ENCODE peak calls at places on chromosomes 2 and 18, in eight cellular contexts. One of them, this sample, is unnamed.

GRCh38 chr2:158232476-158232875 is 130.8 kb downstream of the UPP2 start:
- DNase-seq in adrenal gland: no peak
- DNase-seq in GM12864: no peak
- DNase-seq in right atrium auricular region: no peak
- DNase-seq in GM23338: no peak
- DNase-seq in CD4-positive, alpha-beta T cell: no peak
- DNase-seq in A549: peak
- DNase-seq in type B pancreatic cell: no peak
- DNase-seq in this sample: no peak

GRCh38 chr2:150144546-150145305 is 342.7 kb downstream of the RND3 start:
- DNase-seq in adrenal gland: no peak
- DNase-seq in right atrium auricular region: no peak
- DNase-seq in GM12864: no peak
- DNase-seq in GM23338: no peak
- DNase-seq in type B pancreatic cell: no peak
- DNase-seq in A549: no peak
- DNase-seq in CD4-positive, alpha-beta T cell: no peak
- DNase-seq in this sample: no peak

GRCh38 chr2:26471766-26472706 is 5.9 kb downstream of the OTOF start:
- DNase-seq in type B pancreatic cell: no peak
- DNase-seq in GM12864: no peak
- DNase-seq in CD4-positive, alpha-beta T cell: no peak
- DNase-seq in right atrium auricular region: no peak
- DNase-seq in GM23338: no peak
- DNase-seq in A549: peak
- DNase-seq in adrenal gland: no peak
- DNase-seq in this sample: no peak

GRCh38 chr2:136254681-136255080 is 136.7 kb upstream of the CXCR4 start:
- DNase-seq in GM12864: no peak
- DNase-seq in adrenal gland: no peak
- DNase-seq in CD4-positive, alpha-beta T cell: no peak
- DNase-seq in right atrium auricular region: no peak
- DNase-seq in A549: no peak
- DNase-seq in type B pancreatic cell: no peak
- DNase-seq in GM23338: no peak
- DNase-seq in this sample: no peak

GRCh38 chr2:84732897-84733778 is 147.7 kb downstream of the TRABD2A start:
- DNase-seq in A549: no peak
- DNase-seq in adrenal gland: no peak
- DNase-seq in GM23338: no peak
- DNase-seq in right atrium auricular region: no peak
- DNase-seq in GM12864: no peak
- DNase-seq in CD4-positive, alpha-beta T cell: no peak
- DNase-seq in type B pancreatic cell: no peak
- DNase-seq in this sample: no peak

GRCh38 chr2:228688007-228688645 is 506.6 kb upstream of the SPHKAP start:
- DNase-seq in A549: peak
- DNase-seq in GM23338: no peak
- DNase-seq in type B pancreatic cell: no peak
- DNase-seq in GM12864: no peak
- DNase-seq in right atrium auricular region: no peak
- DNase-seq in adrenal gland: no peak
- DNase-seq in CD4-positive, alpha-beta T cell: no peak
- DNase-seq in this sample: no peak

GRCh38 chr18:61992923-61993322 is 100.1 kb upstream of the RNF152 start:
- DNase-seq in GM12864: no peak
- DNase-seq in CD4-positive, alpha-beta T cell: no peak
- DNase-seq in adrenal gland: no peak
- DNase-seq in GM23338: no peak
- DNase-seq in right atrium auricular region: no peak
- DNase-seq in A549: no peak
- DNase-seq in type B pancreatic cell: no peak
- DNase-seq in this sample: no peak

GRCh38 chr2:215828528-215829184 is 184.7 kb downstream of the MREG start:
- DNase-seq in GM23338: peak
- DNase-seq in CD4-positive, alpha-beta T cell: peak
- DNase-seq in adrenal gland: peak
- DNase-seq in type B pancreatic cell: no peak
- DNase-seq in right atrium auricular region: peak
- DNase-seq in GM12864: no peak
- DNase-seq in A549: peak
- DNase-seq in this sample: no peak

GRCh38 chr18:22643731-22644130 is 226.0 kb upstream of the CTAGE1 start:
- DNase-seq in type B pancreatic cell: no peak
- DNase-seq in GM12864: no peak
- DNase-seq in GM23338: no peak
- DNase-seq in adrenal gland: no peak
- DNase-seq in CD4-positive, alpha-beta T cell: no peak
- DNase-seq in A549: no peak
- DNase-seq in right atrium auricular region: no peak
- DNase-seq in this sample: no peak

GRCh38 chr2:173876833-173877413 is 88.2 kb downstream of the SP3 start:
- DNase-seq in type B pancreatic cell: no peak
- DNase-seq in right atrium auricular region: no peak
- DNase-seq in GM12864: no peak
- DNase-seq in A549: no peak
- DNase-seq in adrenal gland: no peak
- DNase-seq in CD4-positive, alpha-beta T cell: no peak
- DNase-seq in GM23338: peak
- DNase-seq in this sample: no peak

GRCh38 chr2:202186641-202187202 is 51.7 kb downstream of the SUMO1 start:
- DNase-seq in CD4-positive, alpha-beta T cell: no peak
- DNase-seq in adrenal gland: no peak
- DNase-seq in GM12864: no peak
- DNase-seq in right atrium auricular region: no peak
- DNase-seq in GM23338: no peak
- DNase-seq in type B pancreatic cell: no peak
- DNase-seq in A549: no peak
- DNase-seq in this sample: no peak

GRCh38 chr2:239465017-239466001 is 64.5 kb upstream of the HDAC4 start:
- DNase-seq in adrenal gland: peak
- DNase-seq in type B pancreatic cell: peak
- DNase-seq in A549: peak
- DNase-seq in CD4-positive, alpha-beta T cell: no peak
- DNase-seq in GM12864: no peak
- DNase-seq in right atrium auricular region: peak
- DNase-seq in GM23338: no peak
- DNase-seq in this sample: no peak

GRCh38 chr18:51461956-51462355 is 264.5 kb upstream of the MEX3C start:
- DNase-seq in right atrium auricular region: no peak
- DNase-seq in adrenal gland: no peak
- DNase-seq in CD4-positive, alpha-beta T cell: no peak
- DNase-seq in A549: no peak
- DNase-seq in type B pancreatic cell: no peak
- DNase-seq in GM23338: no peak
- DNase-seq in GM12864: no peak
- DNase-seq in this sample: no peak

DNA sequence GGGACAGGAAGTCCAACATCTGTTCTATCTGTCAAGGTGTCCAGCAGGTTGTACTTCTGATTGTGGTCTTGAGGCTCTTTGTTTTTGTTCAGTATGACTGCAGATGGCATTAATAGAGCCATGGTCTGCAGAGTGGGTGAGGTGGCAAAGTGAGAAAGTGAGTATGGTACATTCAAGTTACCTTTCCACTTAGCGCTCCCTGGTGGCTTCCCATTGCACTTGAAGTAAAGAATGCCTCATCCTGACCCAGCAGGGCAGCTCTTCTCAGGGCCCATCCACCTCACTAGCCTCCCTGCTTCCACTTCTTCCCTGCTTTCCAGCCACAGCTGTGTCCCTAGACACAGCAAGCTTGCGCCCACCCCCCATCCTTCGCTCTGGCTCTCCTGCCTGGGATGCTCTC is 148.0 kb upstream of the ALPP start:
- DNase-seq in CD4-positive, alpha-beta T cell: no peak
- DNase-seq in GM23338: peak
- DNase-seq in type B pancreatic cell: no peak
- DNase-seq in adrenal gland: no peak
- DNase-seq in A549: peak
- DNase-seq in GM12864: no peak
- DNase-seq in right atrium auricular region: no peak
- DNase-seq in this sample: no peak
- TF ChIP-seq CTCF in CD4-positive, alpha-beta T cell: no peak
- TF ChIP-seq CTCF in GM23338: peak
- TF ChIP-seq CTCF in type B pancreatic cell: peak
- TF ChIP-seq CTCF in adrenal gland: no peak
- TF ChIP-seq CTCF in A549: no peak
- TF ChIP-seq CTCF in GM12864: peak
- TF ChIP-seq CTCF in right atrium auricular region: no peak
- TF ChIP-seq CTCF in this sample: no peak

DNA sequence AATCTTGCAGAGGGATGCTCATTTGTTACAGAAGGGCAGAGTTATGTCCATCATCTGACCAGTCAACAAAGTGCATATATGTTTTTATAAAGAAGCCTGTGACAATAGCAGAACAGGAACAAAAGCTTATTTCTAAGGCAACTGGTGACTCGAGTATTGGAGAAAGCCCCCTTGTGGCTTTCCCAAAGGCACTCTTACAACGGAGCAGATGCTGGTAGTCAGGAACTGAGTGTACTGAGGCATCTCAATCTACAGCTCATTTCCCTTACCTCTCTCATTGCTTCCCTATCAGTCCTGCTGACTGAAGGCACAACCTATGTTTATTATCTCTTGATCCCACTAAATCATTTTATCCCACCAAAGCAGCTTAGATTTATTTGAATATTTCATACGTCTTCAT is 557.1 kb upstream of the CHAC2 start:
- DNase-seq in GM23338: peak
- DNase-seq in CD4-positive, alpha-beta T cell: no peak
- DNase-seq in A549: peak
- DNase-seq in type B pancreatic cell: no peak
- DNase-seq in adrenal gland: no peak
- DNase-seq in GM12864: no peak
- DNase-seq in right atrium auricular region: no peak
- DNase-seq in this sample: no peak
- TF ChIP-seq CTCF in GM23338: peak
- TF ChIP-seq CTCF in CD4-positive, alpha-beta T cell: no peak
- TF ChIP-seq CTCF in A549: no peak
- TF ChIP-seq CTCF in type B pancreatic cell: peak
- TF ChIP-seq CTCF in adrenal gland: no peak
- TF ChIP-seq CTCF in GM12864: peak
- TF ChIP-seq CTCF in right atrium auricular region: no peak
- TF ChIP-seq CTCF in this sample: no peak

DNA sequence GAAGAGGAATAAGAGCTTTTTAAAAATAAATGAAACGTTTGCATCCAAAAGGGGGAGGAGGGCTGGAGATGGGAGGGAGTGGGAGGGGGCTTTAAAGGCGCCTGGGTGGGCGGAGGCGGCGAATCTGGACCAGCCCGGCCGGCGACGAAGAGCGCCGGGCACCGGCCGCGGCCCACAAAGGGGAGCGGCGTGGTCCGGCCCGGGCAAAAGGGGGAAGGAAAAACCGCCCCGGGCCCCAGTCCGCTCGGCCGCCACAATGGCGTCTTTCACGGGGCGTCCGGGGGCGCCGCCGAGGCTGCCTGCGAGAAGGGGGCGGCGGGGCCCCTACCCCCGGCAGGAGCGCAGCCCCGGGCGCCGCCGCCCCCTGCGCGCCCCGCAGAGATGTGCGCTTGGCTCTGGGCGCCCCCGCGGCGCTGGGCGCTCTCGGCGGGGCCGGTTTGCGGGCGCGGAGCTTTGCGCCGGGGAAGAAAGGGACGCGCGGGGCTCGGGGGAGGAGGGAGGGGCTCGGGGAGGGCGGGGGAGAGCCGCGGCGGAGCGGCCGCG is 108.1 kb upstream of the KCTD1 start:
- DNase-seq in right atrium auricular region: no peak
- DNase-seq in CD4-positive, alpha-beta T cell: no peak
- DNase-seq in adrenal gland: no peak
- DNase-seq in GM23338: no peak
- DNase-seq in GM12864: no peak
- DNase-seq in type B pancreatic cell: peak
- DNase-seq in A549: no peak
- DNase-seq in this sample: no peak
- TF ChIP-seq CTCF in right atrium auricular region: no peak
- TF ChIP-seq CTCF in CD4-positive, alpha-beta T cell: no peak
- TF ChIP-seq CTCF in adrenal gland: no peak
- TF ChIP-seq CTCF in GM23338: no peak
- TF ChIP-seq CTCF in GM12864: no peak
- TF ChIP-seq CTCF in type B pancreatic cell: no peak
- TF ChIP-seq CTCF in A549: no peak
- TF ChIP-seq CTCF in this sample: no peak

GRCh38 chr2:226800941-226801784 is 1.5 kb upstream of the IRS1 start:
- DNase-seq in GM23338: peak
- DNase-seq in A549: peak
- DNase-seq in adrenal gland: peak
- DNase-seq in type B pancreatic cell: peak
- DNase-seq in CD4-positive, alpha-beta T cell: peak
- DNase-seq in right atrium auricular region: peak
- DNase-seq in GM12864: no peak
- DNase-seq in this sample: peak

GRCh38 chr2:226797989-226798421 is 1.6 kb downstream of the IRS1 start:
- DNase-seq in A549: no peak
- DNase-seq in GM23338: peak
- DNase-seq in GM12864: no peak
- DNase-seq in CD4-positive, alpha-beta T cell: no peak
- DNase-seq in type B pancreatic cell: no peak
- DNase-seq in adrenal gland: peak
- DNase-seq in right atrium auricular region: no peak
- DNase-seq in this sample: no peak

GRCh38 chr2:226798422-226799210 is 1.0 kb downstream of the IRS1 start:
- DNase-seq in right atrium auricular region: no peak
- DNase-seq in adrenal gland: peak
- DNase-seq in GM12864: no peak
- DNase-seq in A549: peak
- DNase-seq in GM23338: peak
- DNase-seq in CD4-positive, alpha-beta T cell: peak
- DNase-seq in type B pancreatic cell: peak
- DNase-seq in this sample: peak

GRCh38 chr2:226799976-226800940 is 638 bp upstream of the IRS1 start:
- DNase-seq in GM12864: no peak
- DNase-seq in GM23338: peak
- DNase-seq in adrenal gland: peak
- DNase-seq in CD4-positive, alpha-beta T cell: no peak
- DNase-seq in right atrium auricular region: peak
- DNase-seq in A549: peak
- DNase-seq in type B pancreatic cell: no peak
- DNase-seq in this sample: no peak

DNA sequence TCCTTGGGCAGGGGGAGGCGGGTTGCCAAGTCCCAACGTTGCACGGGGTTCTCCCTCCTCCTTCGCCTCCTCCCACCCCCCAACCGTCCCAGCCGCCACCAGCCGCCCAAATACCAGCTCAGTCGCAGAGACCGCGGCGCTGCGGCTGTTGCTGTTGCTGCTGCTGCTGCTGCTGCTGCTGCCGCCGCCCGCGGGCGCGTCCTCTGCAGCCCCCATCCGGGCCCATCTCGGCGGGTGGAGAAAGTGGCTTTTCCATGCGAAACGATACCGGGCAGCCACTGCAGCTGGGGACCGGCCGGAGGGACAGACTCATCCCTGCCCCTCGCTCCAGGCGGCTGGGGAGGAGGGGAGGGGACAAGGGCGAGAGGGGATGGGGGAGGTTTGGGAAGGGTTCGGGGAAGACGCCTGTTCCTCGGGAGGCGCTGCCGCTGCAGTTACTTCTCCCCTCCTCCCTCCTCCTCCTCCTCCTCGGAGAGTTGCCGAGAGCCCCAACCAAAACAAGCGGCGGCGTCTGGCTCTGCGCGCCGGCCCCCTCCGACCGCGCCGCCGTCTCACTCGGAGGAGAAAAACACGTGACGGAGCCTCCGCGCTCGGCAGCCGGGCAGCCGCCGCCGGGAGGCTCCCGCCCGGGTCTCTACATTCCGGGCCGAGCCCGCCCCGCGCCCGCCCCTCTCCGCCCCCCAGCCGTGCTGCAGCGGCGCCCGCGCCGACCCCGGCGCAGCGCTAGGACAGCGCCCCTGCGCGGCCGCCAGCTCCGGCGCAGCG is at the start of gene IRS1:
- DNase-seq in right atrium auricular region: peak
- DNase-seq in CD4-positive, alpha-beta T cell: peak
- DNase-seq in GM23338: peak
- DNase-seq in adrenal gland: peak
- DNase-seq in GM12864: no peak
- DNase-seq in A549: peak
- DNase-seq in type B pancreatic cell: peak
- DNase-seq in this sample: peak
- TF ChIP-seq CTCF in right atrium auricular region: no peak
- TF ChIP-seq CTCF in CD4-positive, alpha-beta T cell: no peak
- TF ChIP-seq CTCF in GM23338: peak
- TF ChIP-seq CTCF in adrenal gland: peak
- TF ChIP-seq CTCF in GM12864: peak
- TF ChIP-seq CTCF in A549: peak
- TF ChIP-seq CTCF in type B pancreatic cell: peak
- TF ChIP-seq CTCF in this sample: no peak